ENCODE peak calls at places on chromosomes 5 and 9, in seven cellular contexts. G is CD8-positive, alpha-beta T cell; V is fibroblast of pulmonary artery; N is adrenal gland; L is cardiac fibroblast; I is fibroblast of lung; B is BJ. D is an unnamed sample.

GRCh38 chr5:1929108-1929991 is 46.6 kb upstream of the IRX4 start:
- DNase-seq in G (no peak), V (no peak), N (no peak), L (no peak), I (no peak), B (no peak), D (no peak)

GRCh38 chr5:1089621-1090040 is 22.2 kb downstream of the SLC12A7 start:
- DNase-seq in G (no peak), V (no peak), N (peak), L (no peak), I (no peak), B (no peak), D (no peak)

GRCh38 chr5:74085782-74086181 is 459.8 kb downstream of the ARHGEF28 start:
- DNase-seq in G (no peak), V (no peak), N (no peak), L (no peak), I (no peak), B (no peak), D (no peak)

GRCh38 chr5:60257852-60258251 is 364.3 kb upstream of the PDE4D start:
- DNase-seq in G (no peak), V (peak), N (no peak), L (no peak), I (no peak), B (no peak), D (no peak)

GRCh38 chr5:135246605-135246922 is 152.5 kb downstream of the MACROH2A1 start:
- DNase-seq in G (no peak), V (no peak), N (peak), L (no peak), I (no peak), B (no peak), D (no peak)

GRCh38 chr5:137217599-137218200 is 281.4 kb downstream of the SPOCK1 start:
- DNase-seq in G (no peak), V (peak), N (no peak), L (peak), I (peak), B (no peak), D (no peak)

GRCh38 chr9:87573841-87574342 is 76.2 kb downstream of the DAPK1 start:
- DNase-seq in G (no peak), V (no peak), N (no peak), L (no peak), I (peak), B (peak), D (no peak)

GRCh38 chr5:154779105-154779504 is 23.9 kb downstream of the LARP1 start:
- DNase-seq in G (no peak), V (peak), N (peak), L (peak), I (peak), B (peak), D (no peak)

GRCh38 chr9:95031711-95032461 is 285.6 kb downstream of the FANCC start:
- DNase-seq in G (no peak), V (no peak), N (no peak), L (no peak), I (no peak), B (no peak), D (no peak)

GRCh38 chr9:26326473-26327044 is 566.0 kb downstream of the CAAP1 start:
- DNase-seq in G (no peak), V (peak), N (peak), L (peak), I (peak), B (no peak), D (peak)

GRCh38 chr5:162593881-162594280 is 526.3 kb downstream of the GABRG2 start:
- DNase-seq in G (no peak), V (no peak), N (no peak), L (no peak), I (no peak), B (no peak), D (no peak)

GRCh38 chr9:80540387-80540786 is 968.6 kb downstream of the TLE4 start:
- DNase-seq in G (no peak), V (no peak), N (no peak), L (no peak), I (no peak), B (no peak), D (no peak)

GRCh38 chr9:26723486-26723885 is 169.1 kb downstream of the CAAP1 start:
- DNase-seq in G (no peak), V (peak), N (peak), L (peak), I (no peak), B (no peak), D (no peak)

GRCh38 chr5:132825165-132825823 is 5.2 kb downstream of the SHROOM1 start:
- DNase-seq in G (no peak), V (no peak), N (no peak), L (no peak), I (no peak), B (no peak), D (no peak)

GRCh38 chr5:82882316-82882715 is 194.9 kb downstream of the TMEM167A start:
- DNase-seq in G (no peak), V (no peak), N (no peak), L (no peak), I (no peak), B (no peak), D (no peak)

GRCh38 chr9:124771867-124772621 is 933 bp upstream of the NR6A1 start:
- DNase-seq in G (peak), V (peak), N (peak), L (peak), I (peak), B (no peak), D (no peak)

DNA sequence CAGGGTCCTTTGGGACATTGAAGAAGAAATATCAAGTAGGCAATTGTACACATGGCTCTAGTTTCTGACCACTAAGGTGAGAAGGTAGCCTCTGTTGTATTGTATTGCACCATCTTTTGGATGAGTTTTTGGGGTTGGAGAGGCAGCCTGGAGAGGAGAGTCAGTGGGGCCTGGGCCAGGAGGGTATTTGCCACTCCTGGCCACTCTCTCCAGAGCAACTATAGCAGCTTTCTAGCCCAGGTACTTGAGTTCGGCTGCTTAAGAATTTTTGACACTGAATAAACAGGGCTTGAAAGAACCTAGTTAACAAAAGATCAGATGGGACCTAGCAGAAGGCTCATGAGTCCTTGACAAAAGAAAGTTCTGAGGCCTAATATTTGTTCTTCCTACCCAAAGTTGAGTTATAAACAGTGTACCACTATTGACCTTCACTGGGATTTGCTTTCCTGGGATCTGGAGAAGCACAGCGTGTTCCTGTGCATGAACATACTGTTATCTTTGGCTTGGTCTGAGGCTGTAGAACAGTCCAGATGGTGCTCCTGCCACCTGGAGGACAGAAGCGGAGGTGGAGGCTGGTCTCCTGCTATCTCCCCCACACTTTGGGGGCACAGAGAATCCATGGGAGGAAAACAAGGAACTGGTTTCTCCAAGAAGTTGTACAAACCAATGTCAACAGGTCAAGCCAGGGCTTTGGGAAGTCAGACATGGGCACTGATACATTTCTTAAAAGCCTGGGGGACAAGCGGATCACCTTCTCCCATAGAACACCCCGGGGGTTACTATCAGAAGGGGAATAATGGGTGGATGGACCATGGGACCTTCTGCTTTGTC is 110.4 kb upstream of the LIFR start:
- DNase-seq in G (no peak), V (peak), N (peak), L (peak), I (peak), B (no peak), D (no peak)
- TF ChIP-seq CTCF in G (no peak), V (peak), N (peak), L (peak), I (peak), B (peak), D (peak)

DNA sequence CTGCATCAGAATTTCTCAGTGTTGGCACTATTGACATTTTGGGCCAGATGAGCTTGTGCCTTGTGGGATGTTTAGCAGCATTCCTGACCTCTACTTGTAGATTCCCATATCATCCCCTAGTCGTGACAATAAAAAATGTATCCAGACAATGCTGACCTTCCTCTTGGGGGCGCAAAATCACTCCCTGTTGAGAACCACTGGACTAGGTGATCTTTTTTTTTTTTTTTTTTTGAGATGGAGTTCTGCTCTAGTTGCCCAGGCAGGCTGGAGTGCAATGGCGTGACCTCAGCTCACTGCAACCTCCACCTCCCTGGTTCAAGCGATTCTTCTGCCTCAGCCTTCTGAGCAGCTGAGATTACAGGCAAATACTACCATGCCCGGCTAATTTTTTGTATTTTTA is 22.6 kb downstream of the STXBP1 start:
- DNase-seq in G (no peak), V (no peak), N (no peak), L (no peak), I (no peak), B (no peak), D (no peak)
- H3K4me3 ChIP-seq in G (no peak), V (no peak), N (no peak), L (no peak), I (no peak), B (no peak), D (no peak)

DNA sequence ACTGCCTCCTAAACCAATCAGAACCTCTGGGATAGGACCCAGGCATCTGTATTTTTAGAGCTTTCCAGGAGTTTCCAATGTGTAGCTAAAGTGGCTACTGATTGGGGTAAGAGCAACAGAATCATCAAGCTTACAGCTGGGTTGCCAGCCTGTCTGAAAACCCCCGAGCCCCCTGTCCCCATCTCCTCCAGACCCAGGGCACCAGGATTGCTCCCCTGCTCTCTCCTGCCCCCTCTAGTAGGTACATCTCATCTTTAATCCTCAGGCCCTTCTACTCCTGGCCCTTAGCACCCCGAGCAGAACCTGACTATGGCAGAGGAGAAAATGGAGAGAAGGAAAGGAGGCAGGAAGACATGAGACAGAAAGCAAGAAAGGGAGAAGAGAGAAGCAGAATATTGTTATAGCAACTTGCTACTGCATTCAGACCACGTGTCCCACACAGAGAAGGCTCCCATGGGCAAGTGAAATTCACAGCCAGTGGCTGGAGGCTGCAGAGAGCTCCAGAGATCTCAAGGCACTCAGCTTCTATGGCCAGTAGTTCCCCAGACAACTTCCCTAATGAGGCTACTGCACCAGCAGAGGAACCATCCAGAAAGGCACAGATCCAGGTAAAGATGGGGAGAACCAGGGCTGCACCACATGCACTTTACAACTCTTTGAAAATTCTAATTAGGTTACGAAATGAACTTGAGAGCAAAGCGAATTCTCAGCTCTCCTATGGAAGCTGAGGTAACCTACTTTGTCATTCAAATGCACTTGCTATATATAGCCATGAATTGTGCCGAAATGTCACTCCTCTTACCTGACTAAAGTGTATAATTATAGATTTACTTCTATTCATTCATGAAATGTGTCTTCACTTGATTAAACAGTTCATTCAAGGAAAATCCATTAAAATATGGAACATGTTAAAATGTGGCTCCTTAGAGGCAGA is 204.6 kb downstream of the GABBR2 start:
- DNase-seq in G (no peak), V (no peak), N (no peak), L (no peak), I (no peak), B (no peak), D (no peak)
- TF ChIP-seq CTCF in G (no peak), V (no peak), N (no peak), L (no peak), I (no peak), B (no peak), D (no peak)

DNA sequence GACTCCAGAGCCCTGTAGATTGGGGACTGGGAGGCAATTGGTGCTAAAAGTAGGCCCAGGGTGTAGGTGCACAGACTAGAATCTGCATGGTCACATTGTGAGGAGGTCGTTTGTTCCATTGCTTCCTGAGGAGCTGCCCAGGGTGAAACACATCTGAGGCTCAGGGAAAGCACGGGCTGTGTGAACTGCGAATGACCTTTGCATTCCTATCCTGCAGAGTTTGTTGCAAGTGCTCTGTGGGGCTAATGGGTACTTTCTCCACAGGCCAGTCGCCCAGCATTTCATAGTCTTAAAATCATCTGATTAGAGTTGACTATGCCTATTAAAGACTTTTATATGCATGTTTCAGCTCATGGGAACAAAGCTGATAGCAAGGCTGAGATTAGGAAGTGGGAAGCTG is 14.4 kb upstream of the SLC46A2 start:
- DNase-seq in G (no peak), V (no peak), N (no peak), L (no peak), I (no peak), B (no peak), D (peak)
- H3K4me3 ChIP-seq in G (no peak), V (no peak), N (no peak), L (no peak), I (no peak), B (no peak), D (no peak)

DNA sequence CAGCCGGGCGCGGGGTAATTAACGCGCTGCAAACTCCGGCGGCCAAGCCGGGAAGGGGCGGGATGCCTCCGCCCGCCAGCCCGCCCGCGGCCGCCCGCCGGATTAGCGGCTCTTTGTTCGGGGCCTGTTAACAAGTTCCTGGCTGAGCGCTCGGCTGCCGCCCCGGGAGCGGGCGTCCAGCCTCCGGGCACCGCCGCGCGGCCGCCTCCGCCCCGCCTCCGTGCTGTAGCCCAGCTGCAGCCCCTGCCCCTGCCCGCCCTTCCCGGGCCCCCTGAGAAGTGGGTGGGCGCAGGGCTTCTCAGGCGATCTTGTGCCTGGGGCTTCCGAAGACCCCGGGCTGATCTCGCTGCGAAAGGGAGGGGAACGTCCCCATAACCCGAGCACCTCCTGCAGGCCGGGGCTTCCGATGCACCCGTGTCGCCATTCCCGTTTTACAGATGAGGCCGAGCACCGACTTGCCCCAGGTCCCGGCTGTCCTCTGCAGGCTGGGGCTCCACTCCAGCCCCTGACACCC is 7.6 kb downstream of the UNC5A start:
- DNase-seq in G (no peak), V (peak), N (no peak), L (peak), I (no peak), B (no peak), D (no peak)
- TF ChIP-seq CTCF in G (no peak), V (peak), N (no peak), L (peak), I (peak), B (peak), D (peak)

GRCh38 chr5:149938791-149939358 is 5.7 kb downstream of the PDE6A start:
- DNase-seq in G (no peak), V (peak), N (peak), L (peak), I (peak), B (peak), D (no peak)
- H3K4me3 ChIP-seq in G (no peak), V (no peak), N (no peak), L (no peak), I (no peak), B (no peak), D (no peak)

D was measured in retinal pigment epithelial cell.